ENCODE peak calls at places on chromosomes 13 and 19, in four cellular contexts. D, U, O and V are unnamed samples.

GRCh38 chr13:33514362-33514761 is 228.8 kb upstream of the STARD13 start:
- DNase-seq in D (no peak), U (no peak), O (no peak), V (no peak)

GRCh38 chr19:5103061-5103701 is 134.3 kb downstream of the KDM4B start:
- DNase-seq in U (no peak), D (no peak), O (no peak), V (peak; percentile 3)

GRCh38 chr13:106186366-106187030 is 349.0 kb downstream of the EFNB2 start:
- DNase-seq in D (no peak), O (no peak), U (no peak), V (peak; percentile 79)

GRCh38 chr13:78978381-78978998 is 319.5 kb upstream of the OBI1 start:
- DNase-seq in U (peak; percentile 9), D (no peak), O (no peak), V (peak; percentile 60)

GRCh38 chr19:5128251-5128931 is 159.5 kb downstream of the KDM4B start:
- DNase-seq in O (no peak), U (no peak), D (no peak), V (no peak)

GRCh38 chr13:24249586-24249985 is 59.8 kb upstream of the C1QTNF9 start:
- DNase-seq in U (no peak), O (no peak), D (no peak), V (no peak)

GRCh38 chr19:14704450-14704849 is 14.6 kb downstream of the ZNF333 start:
- DNase-seq in D (no peak), O (no peak), U (no peak), V (no peak)

GRCh38 chr13:102011539-102011938 is 390.3 kb downstream of the FGF14 start:
- DNase-seq in O (no peak), U (no peak), D (no peak), V (no peak)

GRCh38 chr19:39078436-39079200 is 5.5 kb upstream of the ACP7 start:
- DNase-seq in D (no peak), U (no peak), O (no peak), V (peak; percentile 96)